ENCODE peak calls at places on chromosomes 2 and 18, in six cellular contexts. F is immature natural killer cell, G is fibroblast of the conjunctiva, O is EL, U is KG1, L is Peyer's patch. C is an unnamed sample.

GRCh38 chr2:168490015-168490874 is 34.2 kb downstream of the CERS6 start:
- DNase-seq in G (peak), L (no peak), F (peak), O (peak), U (peak), C (no peak)

GRCh38 chr2:54261537-54261936 is 5.5 kb upstream of the TSPYL6 start:
- DNase-seq in O (no peak), F (no peak), G (no peak), U (no peak), L (no peak), C (no peak)

GRCh38 chr2:149221898-149222297 is 108.5 kb upstream of the LYPD6 start:
- DNase-seq in L (no peak), F (no peak), O (peak), U (no peak), G (no peak), C (no peak)

GRCh38 chr18:66393463-66393862 is 210.4 kb downstream of the CDH19 start:
- DNase-seq in O (no peak), G (no peak), L (no peak), F (no peak), U (no peak), C (no peak)

GRCh38 chr2:58967736-58968135 is 726.6 kb upstream of the FANCL start:
- DNase-seq in L (no peak), F (no peak), G (no peak), O (no peak), U (no peak), C (peak)

GRCh38 chr2:56195563-56195962 is 11.8 kb downstream of the CCDC85A start:
- DNase-seq in G (no peak), F (no peak), U (no peak), L (no peak), O (peak), C (no peak)

GRCh38 chr2:117980783-117981676 is 32.8 kb downstream of the CCDC93 start:
- DNase-seq in G (peak), L (no peak), O (peak), U (no peak), F (no peak), C (no peak)

GRCh38 chr2:54099370-54099769 is 16.0 kb upstream of the ACYP2 start:
- DNase-seq in F (no peak), G (no peak), U (no peak), O (no peak), L (no peak), C (no peak)

GRCh38 chr2:43224571-43225092 is 1.8 kb downstream of the ZFP36L2 start:
- DNase-seq in O (peak), U (no peak), G (no peak), L (no peak), F (peak), C (no peak)

GRCh38 chr18:52670903-52671302 is 330.9 kb downstream of the DCC start:
- DNase-seq in O (no peak), G (no peak), U (no peak), L (no peak), F (no peak), C (no peak)

GRCh38 chr2:216775043-216775453 is 79.7 kb upstream of the IGFBP5 start:
- DNase-seq in L (no peak), G (peak), F (no peak), O (peak), U (no peak), C (no peak)

GRCh38 chr18:62170857-62171256 is 16.0 kb downstream of the PIGN start:
- DNase-seq in F (no peak), G (no peak), U (no peak), L (no peak), O (no peak), C (no peak)

GRCh38 chr2:16617282-16618266 is 48.1 kb downstream of the CYRIA start:
- DNase-seq in G (no peak), O (no peak), U (no peak), L (no peak), F (no peak), C (no peak)

GRCh38 chr2:75577280-75577679 is 16.5 kb upstream of the EVA1A start:
- DNase-seq in L (no peak), G (no peak), O (no peak), F (no peak), U (no peak), C (no peak)

GRCh38 chr2:174342600-174343342 is 8.0 kb downstream of the SP9 start:
- DNase-seq in O (no peak), U (no peak), L (no peak), F (no peak), G (no peak), C (no peak)

GRCh38 chr2:233081232-233081730 is 21.1 kb downstream of the INPP5D start:
- DNase-seq in U (no peak), O (no peak), L (peak), F (peak), G (no peak), C (no peak)

GRCh38 chr18:50711401-50711800 is 108.4 kb downstream of the MRO start:
- DNase-seq in U (no peak), L (no peak), F (no peak), O (no peak), G (no peak), C (no peak)

GRCh38 chr2:235669269-235669831 is 175.5 kb downstream of the AGAP1 start:
- DNase-seq in U (no peak), F (peak), L (no peak), G (peak), O (peak), C (peak)

GRCh38 chr2:202306034-202306433 is 40.5 kb downstream of the NOP58 start:
- DNase-seq in L (no peak), F (no peak), U (no peak), G (no peak), O (no peak), C (no peak)

GRCh38 chr2:88729061-88729745 is 37.7 kb downstream of the RPIA start:
- DNase-seq in G (no peak), O (peak), L (no peak), U (no peak), F (peak), C (no peak)

GRCh38 chr2:70094171-70094977 is 7.1 kb downstream of the PCBP1 start:
- DNase-seq in O (no peak), L (no peak), G (no peak), F (no peak), U (no peak), C (no peak)

GRCh38 chr2:217886720-217887309 is 116.0 kb downstream of the TNS1 start:
- DNase-seq in U (no peak), F (peak), G (peak), L (peak), O (peak), C (peak)

GRCh38 chr2:65177754-65178442 is 48.0 kb upstream of the RAB1A start:
- DNase-seq in U (no peak), L (no peak), F (no peak), G (no peak), O (no peak), C (peak)

GRCh38 chr18:68215931-68216330 is 499.0 kb downstream of the TMX3 start:
- DNase-seq in O (peak), G (no peak), F (no peak), U (no peak), L (no peak), C (no peak)

GRCh38 chr2:84970266-84970955 is 550 bp upstream of the KCMF1 start:
- DNase-seq in U (peak), G (no peak), L (peak), F (peak), O (peak), C (peak)

GRCh38 chr2:157838442-157839161 is 37.5 kb downstream of the ACVR1 start:
- DNase-seq in G (peak), F (no peak), U (peak), L (no peak), O (peak), C (peak)

GRCh38 chr2:234690569-234691225 is 193.8 kb upstream of the ARL4C start:
- DNase-seq in O (no peak), L (no peak), F (no peak), U (peak), G (no peak), C (no peak)

C was measured in transverse colon.